ENCODE peak calls at places on chromosomes 5 and 9, in eight cellular contexts. N is left ventricle myocardium inferior, I is cardiac muscle cell, R is HCT116, L is uterus, K is right atrium auricular region, E is PC-3, M is body of pancreas. O is an unnamed sample.
A peak's percentile ranks its signal among the peaks of the same experiment; 100 is the strongest.

GRCh38 chr5:179275381-179275878 is 69.8 kb downstream of the ADAMTS2 start:
- DNase-seq in N (no peak), I (no peak), R (no peak), L (peak; percentile 64), K (no peak), E (no peak), M (no peak), O (peak; percentile 73)

GRCh38 chr5:137344723-137345322 is 154.3 kb downstream of the SPOCK1 start:
- DNase-seq in N (no peak), I (peak; percentile 85), R (peak; percentile 36), L (no peak), K (peak; percentile 62), E (peak; percentile 76), M (peak; percentile 49), O (no peak)

GRCh38 chr9:83930881-83931280 is 9.6 kb upstream of the KIF27 start:
- DNase-seq in N (no peak), I (no peak), R (no peak), L (no peak), K (no peak), E (no peak), M (no peak), O (no peak)

GRCh38 chr9:70043689-70044449 is at the start of gene MAMDC2:
- DNase-seq in N (peak; percentile 76), I (peak; percentile 46), R (no peak), L (peak; percentile 72), K (peak; percentile 76), E (no peak), M (peak; percentile 56), O (peak; percentile 81)

GRCh38 chr5:82399111-82399510 is 121.0 kb upstream of the RPS23 start:
- DNase-seq in N (no peak), I (no peak), R (no peak), L (no peak), K (no peak), E (no peak), M (no peak), O (no peak)

GRCh38 chr9:121945281-121945680 is 147.8 kb downstream of the TTLL11 start:
- DNase-seq in N (no peak), I (no peak), R (no peak), L (no peak), K (no peak), E (peak; percentile 31), M (no peak), O (no peak)

GRCh38 chr9:3646226-3646625 is 120.4 kb upstream of the RFX3 start:
- DNase-seq in N (no peak), I (no peak), R (no peak), L (no peak), K (no peak), E (no peak), M (no peak), O (no peak)

GRCh38 chr9:34505370-34506120 is 17.2 kb downstream of the ENHO start:
- DNase-seq in N (no peak), I (no peak), R (no peak), L (no peak), K (no peak), E (no peak), M (no peak), O (no peak)

GRCh38 chr9:129176786-129177442 is 1.1 kb downstream of the IER5L start:
- DNase-seq in N (peak; percentile 42), I (peak; percentile 57), R (no peak), L (peak; percentile 52), K (no peak), E (peak; percentile 10), M (peak; percentile 50), O (peak; percentile 83)

GRCh38 chr9:129688285-129689043 is 23.0 kb downstream of the PRRX2 start:
- DNase-seq in N (no peak), I (no peak), R (no peak), L (no peak), K (no peak), E (no peak), M (no peak), O (no peak)

GRCh38 chr5:135214897-135215616 is 181.0 kb upstream of the PITX1 start:
- DNase-seq in N (no peak), I (peak; percentile 75), R (no peak), L (no peak), K (peak; percentile 9), E (no peak), M (no peak), O (no peak)

GRCh38 chr9:69718218-69718617 is 41.6 kb downstream of the PTAR1 start:
- DNase-seq in N (no peak), I (no peak), R (no peak), L (no peak), K (no peak), E (no peak), M (no peak), O (no peak)

GRCh38 chr9:123414921-123415592 is 59.1 kb downstream of the CRB2 start:
- DNase-seq in N (no peak), I (peak; percentile 28), R (no peak), L (no peak), K (no peak), E (no peak), M (no peak), O (peak; percentile 39)

GRCh38 chr5:40779561-40779960 is 18.6 kb downstream of the PRKAA1 start:
- DNase-seq in N (no peak), I (no peak), R (no peak), L (no peak), K (no peak), E (no peak), M (no peak), O (no peak)
- H3K4me1 ChIP-seq in N (peaks cover 61% of the 10 kb centered on the region), I (no peaks in the 10 kb centered on the region), R (peaks cover 5% of the 10 kb centered on the region), L (peaks cover 4% of the 10 kb centered on the region), K (peaks cover 30% of the 10 kb centered on the region), E (peaks cover 33% of the 10 kb centered on the region), M (peaks cover 37% of the 10 kb centered on the region), O (peaks cover 1% of the 10 kb centered on the region)

DNA sequence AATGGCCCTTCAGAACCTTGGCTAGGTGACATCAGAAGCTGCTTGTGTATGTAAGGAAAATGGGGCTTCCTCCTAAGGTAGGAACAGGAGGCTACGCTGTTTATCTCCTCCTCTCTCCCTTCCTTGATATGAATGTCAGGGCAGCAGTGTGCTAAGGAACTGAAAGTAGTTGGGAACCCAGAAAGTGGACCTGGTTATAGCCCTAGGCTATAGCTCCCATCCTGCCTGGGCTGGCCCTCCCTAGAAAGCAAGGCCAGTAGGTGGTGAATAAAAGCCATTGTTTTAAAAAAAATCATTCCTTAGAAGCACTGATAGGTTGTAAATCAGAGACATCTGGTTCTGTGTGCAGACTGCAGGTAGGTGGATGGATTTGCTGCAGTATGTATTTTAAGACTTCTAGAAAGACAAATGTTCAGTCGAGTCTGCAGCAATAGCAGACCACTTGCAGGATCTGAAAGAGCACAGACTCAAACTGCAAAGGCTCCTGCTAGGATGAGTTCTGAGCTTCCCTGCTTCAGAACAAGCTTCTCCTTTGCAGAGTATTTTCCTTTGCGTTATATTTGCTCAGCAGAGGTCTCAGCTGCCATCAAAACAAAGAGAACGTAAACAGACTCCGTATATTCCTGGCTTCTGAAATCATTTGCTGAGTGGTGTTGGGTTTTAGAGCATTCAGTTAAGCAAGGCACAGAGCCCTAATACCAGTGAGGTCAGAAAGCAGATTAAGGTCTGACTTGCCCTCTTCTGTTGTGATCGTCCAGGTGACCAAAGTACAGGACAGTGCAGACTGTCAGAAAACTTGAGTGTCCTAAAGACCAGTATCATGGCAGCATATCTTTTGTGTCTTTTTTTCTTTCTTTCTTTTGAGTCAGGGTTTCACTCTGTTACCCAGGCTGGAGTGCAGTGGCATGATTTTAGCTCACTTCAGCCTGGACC is 20.1 kb upstream of the CFAP157 start:
- DNase-seq in N (no peak), I (no peak), R (no peak), L (no peak), K (no peak), E (no peak), M (no peak), O (no peak)
- H3K4me1 ChIP-seq in N (no peaks in the 10 kb centered on the region), I (no peaks in the 10 kb centered on the region), R (peaks cover 9% of the 10 kb centered on the region), L (no peaks in the 10 kb centered on the region), K (no peaks in the 10 kb centered on the region), E (peaks cover 7% of the 10 kb centered on the region), M (no peaks in the 10 kb centered on the region), O (no peaks in the 10 kb centered on the region)

GRCh38 chr9:89661391-89661949 is 56.7 kb downstream of the GADD45G start:
- DNase-seq in N (peak; percentile 41), I (no peak), R (no peak), L (no peak), K (no peak), E (no peak), M (peak; percentile 50), O (no peak)

GRCh38 chr9:89663264-89663970 is 58.6 kb downstream of the GADD45G start:
- DNase-seq in N (no peak), I (no peak), R (no peak), L (no peak), K (no peak), E (no peak), M (peak; percentile 46), O (no peak)

GRCh38 chr9:89661956-89662717 is 57.3 kb downstream of the GADD45G start:
- DNase-seq in N (peak; percentile 99), I (peak; percentile 98), R (peak; percentile 35), L (peak; percentile 98), K (peak; percentile 99), E (peak; percentile 38), M (peak; percentile 100), O (peak; percentile 98)

GRCh38 chr9:89664010-89664409 is 59.2 kb downstream of the GADD45G start:
- DNase-seq in N (no peak), I (no peak), R (no peak), L (no peak), K (no peak), E (no peak), M (no peak), O (no peak)

GRCh38 chr9:89662718-89663246 is 58.0 kb downstream of the GADD45G start:
- DNase-seq in N (no peak), I (no peak), R (no peak), L (no peak), K (no peak), E (no peak), M (no peak), O (no peak)
- H3K4me1 ChIP-seq in N (peaks cover 33% of the 10 kb centered on the region), I (peaks cover 23% of the 10 kb centered on the region), R (peaks cover 8% of the 10 kb centered on the region), L (peaks cover 7% of the 10 kb centered on the region), K (peaks cover 28% of the 10 kb centered on the region), E (no peaks in the 10 kb centered on the region), M (peaks cover 83% of the 10 kb centered on the region), O (no peaks in the 10 kb centered on the region)

GRCh38 chr5:1130218-1130946 is 18.5 kb upstream of the SLC12A7 start:
- DNase-seq in N (no peak), I (no peak), R (no peak), L (no peak), K (no peak), E (peak; percentile 59), M (peak; percentile 89), O (no peak)
- H3K4me1 ChIP-seq in N (peaks cover 94% of the 10 kb centered on the region), I (peaks cover 9% of the 10 kb centered on the region), R (no peaks in the 10 kb centered on the region), L (no peaks in the 10 kb centered on the region), K (peaks cover 63% of the 10 kb centered on the region), E (peaks cover 48% of the 10 kb centered on the region), M (peaks cover 58% of the 10 kb centered on the region), O (no peaks in the 10 kb centered on the region)